ENCODE peak calls at places on chromosomes 4 and X, in six cellular contexts. Q, U, W, F, X and T are unnamed samples.
A peak's percentile ranks its signal among the peaks of the same experiment; 100 is the strongest.

GRCh38 chrX:74009041-74009440 is 294.9 kb upstream of the ZCCHC13 start:
- DNase-seq in Q (no peak), U (no peak), W (no peak), F (no peak), X (no peak), T (no peak)

GRCh38 chr4:182975806-182976205 is 58.6 kb upstream of the DCTD start:
- DNase-seq in Q (no peak), U (no peak), W (no peak), F (no peak), X (peak; percentile 66), T (no peak)

GRCh38 chrX:13747836-13748235 is 13.3 kb downstream of the OFD1 start:
- DNase-seq in Q (no peak), U (peak; percentile 49), W (peak; percentile 27), F (peak; percentile 37), X (peak; percentile 33), T (peak; percentile 73)

GRCh38 chr4:176498857-176499256 is 179.1 kb downstream of the SPCS3 start:
- DNase-seq in Q (no peak), U (no peak), W (no peak), F (no peak), X (peak; percentile 16), T (no peak)

GRCh38 chrX:45758319-45758718 is 557.6 kb upstream of the DIPK2B start:
- DNase-seq in Q (no peak), U (no peak), W (no peak), F (no peak), X (peak; percentile 25), T (peak; percentile 48)

GRCh38 chr4:153620352-153620751 is 63.7 kb upstream of the TLR2 start:
- DNase-seq in Q (no peak), U (no peak), W (no peak), F (no peak), X (peak; percentile 20), T (no peak)

GRCh38 chr4:125314676-125315570 is at the start of gene FAT4:
- DNase-seq in Q (no peak), U (peak; percentile 94), W (peak; percentile 86), F (peak; percentile 45), X (peak; percentile 95), T (peak; percentile 91)

GRCh38 chrX:17377047-17377692 is 2.2 kb downstream of the NHS start:
- DNase-seq in Q (no peak), U (peak; percentile 31), W (no peak), F (peak; percentile 39), X (peak; percentile 51), T (no peak)

GRCh38 chrX:111020283-111020682 is 75.7 kb upstream of the PAK3 start:
- DNase-seq in Q (no peak), U (no peak), W (no peak), F (no peak), X (no peak), T (no peak)

GRCh38 chr4:128869801-128870509 is 60.5 kb downstream of the JADE1 start:
- DNase-seq in Q (no peak), U (no peak), W (no peak), F (no peak), X (no peak), T (no peak)

GRCh38 chrX:69268637-69269036 is 103.4 kb upstream of the PJA1 start:
- DNase-seq in Q (no peak), U (no peak), W (no peak), F (no peak), X (no peak), T (no peak)

GRCh38 chr4:26321326-26322276 is 787 bp downstream of the RBPJ start:
- DNase-seq in Q (no peak), U (peak; percentile 32), W (no peak), F (peak; percentile 39), X (no peak), T (peak; percentile 52)

GRCh38 chr4:89915151-89915550 is 20.5 kb downstream of the MMRN1 start:
- DNase-seq in Q (no peak), U (no peak), W (no peak), F (no peak), X (no peak), T (no peak)

GRCh38 chrX:129577473-129577872 is 37.4 kb downstream of the OCRL start:
- DNase-seq in Q (no peak), U (no peak), W (no peak), F (no peak), X (peak; percentile 80), T (no peak)

GRCh38 chr4:85854543-85854942 is 379.6 kb downstream of the ARHGAP24 start:
- DNase-seq in Q (no peak), U (no peak), W (no peak), F (no peak), X (no peak), T (no peak)

GRCh38 chr4:130127297-130127696 is 1031.3 kb downstream of the C4orf33 start:
- DNase-seq in Q (no peak), U (no peak), W (no peak), F (no peak), X (no peak), T (no peak)

GRCh38 chr4:65747386-65747785 is 77.1 kb upstream of the EPHA5 start:
- DNase-seq in Q (no peak), U (no peak), W (no peak), F (no peak), X (no peak), T (no peak)

GRCh38 chr4:11368701-11369115 is 60.0 kb downstream of the HS3ST1 start:
- DNase-seq in Q (no peak), U (no peak), W (no peak), F (no peak), X (no peak), T (no peak)